ENCODE peak calls at places on chromosomes 6 and 20, in six cellular contexts. Q is Peyer's patch, B is adrenal gland, X is spleen, G is right atrium auricular region, M is SJCRH30. F is an unnamed sample.

GRCh38 chr6:108807928-108808327 is 40.3 kb upstream of the ARMC2 start:
- DNase-seq in Q (no peak), G (no peak), X (no peak), M (no peak), B (no peak), F (no peak)

GRCh38 chr20:34522969-34523871 is 7.0 kb downstream of the DYNLRB1 start:
- DNase-seq in B (peak; percentile 60), M (peak; percentile 97), X (no peak), G (peak; percentile 56), Q (no peak), F (peak; percentile 74)

GRCh38 chr20:63349516-63349895 is 11.6 kb downstream of the CHRNA4 start:
- DNase-seq in M (no peak), G (no peak), X (no peak), Q (no peak), B (no peak), F (no peak)

GRCh38 chr6:3226422-3227362 is 761 bp downstream of the TUBB2B start:
- DNase-seq in X (no peak), G (no peak), B (no peak), Q (no peak), M (peak; percentile 43), F (peak; percentile 84)

GRCh38 chr20:33971147-33971775 is 22.4 kb upstream of the RALY start:
- DNase-seq in G (no peak), B (no peak), X (no peak), Q (no peak), M (no peak), F (no peak)

GRCh38 chr20:1473244-1473635 is 6.6 kb upstream of the NSFL1C start:
- DNase-seq in G (no peak), M (no peak), B (no peak), X (no peak), Q (no peak), F (no peak)

GRCh38 chr6:44527961-44528644 is 140.6 kb downstream of the CDC5L start:
- DNase-seq in M (no peak), Q (no peak), G (no peak), X (no peak), B (no peak), F (no peak)

GRCh38 chr6:44263357-44264100 is 1.8 kb downstream of the NFKBIE start:
- DNase-seq in Q (peak; percentile 51), M (no peak), B (no peak), X (peak; percentile 83), G (no peak), F (peak; percentile 49)

GRCh38 chr6:70547313-70547712 is 19.4 kb upstream of the SDHAF4 start:
- DNase-seq in X (no peak), B (no peak), M (no peak), G (no peak), Q (no peak), F (peak; percentile 14)

GRCh38 chr6:136788069-136788902 is 4.0 kb downstream of the MAP3K5 start:
- DNase-seq in B (no peak), G (no peak), M (no peak), X (no peak), Q (no peak), F (no peak)

GRCh38 chr6:124560836-124561585 is 401.2 kb upstream of the RNF217 start:
- DNase-seq in G (no peak), Q (no peak), B (no peak), M (no peak), X (no peak), F (no peak)
- H3K27ac ChIP-seq in G (no peak overlapping the region), Q (no peak overlapping the region), B (no peak overlapping the region), M (no peak overlapping the region), X (no peak overlapping the region), F (no peak overlapping the region)

GRCh38 chr20:38268115-38268514 is 7.6 kb upstream of the KIAA1755 start:
- DNase-seq in X (no peak), Q (no peak), G (no peak), B (no peak), M (no peak), F (peak; percentile 7)
- H3K27ac ChIP-seq in X (no peak overlapping the region), Q (no peak overlapping the region), G (no peak overlapping the region), B (no peak overlapping the region), M (no peak overlapping the region), F (peak overlapping the region; percentile 21)

GRCh38 chr6:160393966-160394653 is 45.9 kb downstream of the SLC22A3 start:
- DNase-seq in M (no peak), G (no peak), B (no peak), Q (no peak), X (no peak), F (no peak)
- H3K27ac ChIP-seq in M (no peak overlapping the region), G (no peak overlapping the region), B (no peak overlapping the region), Q (no peak overlapping the region), X (no peak overlapping the region), F (no peak overlapping the region)

DNA sequence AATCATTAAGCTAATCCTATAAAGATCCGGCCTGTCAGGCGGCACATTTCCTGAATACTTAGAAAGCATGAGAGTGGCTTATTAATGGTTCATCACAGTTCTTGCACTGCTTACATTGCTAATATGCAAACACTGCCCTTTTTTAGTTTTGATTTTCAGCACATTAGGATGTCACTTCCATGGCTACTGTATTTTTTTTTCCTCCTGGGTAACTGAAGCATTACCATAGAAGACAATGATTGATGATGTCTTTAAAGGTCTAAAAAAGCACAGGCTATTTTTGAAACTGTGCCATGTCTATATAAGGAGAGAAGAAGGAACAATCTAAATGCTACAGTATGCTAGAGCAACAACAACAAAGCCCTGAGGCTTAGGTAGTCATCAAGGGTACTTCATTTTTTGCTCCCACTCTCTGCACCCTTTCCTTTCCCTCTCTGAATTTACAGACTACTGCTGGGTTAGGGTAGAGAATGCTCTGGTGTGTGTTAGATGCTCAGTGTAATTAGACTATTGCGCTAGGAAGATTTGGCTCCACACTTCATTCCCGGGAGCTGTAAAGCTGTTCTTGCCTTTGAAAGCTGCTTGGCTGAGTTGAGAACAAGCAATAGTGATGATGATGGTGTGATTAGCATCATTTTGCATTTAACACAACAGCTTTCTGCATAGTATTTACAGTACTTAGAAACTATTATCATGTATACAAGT is 1262.4 kb upstream of the CITED2 start:
- DNase-seq in G (no peak), X (no peak), Q (no peak), B (no peak), M (no peak), F (no peak)
- H3K27ac ChIP-seq in G (peak overlapping the region; percentile 68), X (no peak overlapping the region), Q (no peak overlapping the region), B (no peak overlapping the region), M (no peak overlapping the region), F (no peak overlapping the region)

GRCh38 chr6:16346831-16347230 is 108.4 kb downstream of the GMPR start:
- DNase-seq in Q (no peak), B (no peak), G (no peak), X (no peak), M (no peak), F (no peak)

GRCh38 chr6:16344756-16345155 is 106.4 kb downstream of the GMPR start:
- DNase-seq in B (no peak), G (no peak), Q (no peak), X (no peak), M (no peak), F (no peak)

GRCh38 chr6:16343593-16343992 is 105.2 kb downstream of the GMPR start:
- DNase-seq in X (no peak), Q (no peak), G (no peak), B (no peak), M (no peak), F (no peak)

GRCh38 chr6:16345449-16346330 is 107.3 kb downstream of the GMPR start:
- DNase-seq in M (peak; percentile 69), G (no peak), Q (peak; percentile 10), X (no peak), B (peak; percentile 73), F (no peak)
- H3K27ac ChIP-seq in M (peak overlapping the region; percentile 75), G (peak overlapping the region; percentile 45), Q (no peak overlapping the region), X (no peak overlapping the region), B (peak overlapping the region; percentile 17), F (no peak overlapping the region)

GRCh38 chr6:31739639-31740396 is at the start of gene MSH5:
- DNase-seq in X (peak; percentile 98), Q (peak; percentile 94), G (peak; percentile 99), B (peak; percentile 98), M (peak; percentile 98), F (peak; percentile 99)

GRCh38 chr6:31736026-31736767 is at the start of gene CLIC1:
- DNase-seq in X (peak; percentile 95), G (peak; percentile 94), M (peak; percentile 85), B (peak; percentile 84), Q (peak; percentile 88), F (peak; percentile 67)

GRCh38 chr6:31737315-31738047 is 1.2 kb upstream of the CLIC1 start:
- DNase-seq in Q (no peak), X (no peak), M (peak; percentile 66), G (no peak), B (no peak), F (no peak)

GRCh38 chr6:31736768-31737314 is 511 bp upstream of the CLIC1 start:
- DNase-seq in B (no peak), M (peak; percentile 21), Q (no peak), G (peak; percentile 60), X (peak; percentile 82), F (no peak)

GRCh38 chr6:31738048-31738979 is 1.5 kb upstream of the MSH5 start:
- DNase-seq in Q (peak; percentile 79), G (peak; percentile 68), M (peak; percentile 67), B (no peak), X (peak; percentile 90), F (peak; percentile 81)
- H3K27ac ChIP-seq in Q (peak overlapping the region; percentile 96), G (peak overlapping the region; percentile 96), M (peak overlapping the region; percentile 70), B (no peak overlapping the region), X (peak overlapping the region; percentile 82), F (peak overlapping the region; percentile 98)

F was measured in MM.1S.